ENCODE peak calls at places on chromosomes 13 and 19, in five cellular contexts. J, X, B, W and Y are unnamed samples.

GRCh38 chr19:11155373-11156120 is at the start of gene SPC24:
- DNase-seq in X (peak; percentile 98), W (peak; percentile 97), J (peak; percentile 98), B (peak; percentile 96), Y (peak; percentile 97)

GRCh38 chr19:29664753-29665214 is 477 bp upstream of the PLEKHF1 start:
- DNase-seq in X (no peak), W (no peak), B (no peak), J (no peak), Y (no peak)

GRCh38 chr13:45607931-45608330 is 7.6 kb downstream of the ERICH6B start:
- DNase-seq in J (no peak), X (no peak), W (no peak), B (no peak), Y (no peak)

GRCh38 chr19:38741670-38742069 is 2.6 kb downstream of the CAPN12 start:
- DNase-seq in J (no peak), W (no peak), X (no peak), B (no peak), Y (no peak)

GRCh38 chr19:29098863-29099481 is 114.0 kb downstream of the UQCRFS1 start:
- DNase-seq in J (no peak), W (no peak), X (peak; percentile 83), B (peak; percentile 48), Y (no peak)

GRCh38 chr13:30880756-30881155 is 25.3 kb upstream of the MEDAG start:
- DNase-seq in W (no peak), B (no peak), J (no peak), X (peak; percentile 71), Y (no peak)

GRCh38 chr13:67186985-67187569 is 43.1 kb downstream of the PCDH9 start:
- DNase-seq in X (no peak), W (no peak), B (no peak), J (no peak), Y (no peak)

GRCh38 chr13:113862191-113862765 is 1.6 kb downstream of the GAS6 start:
- DNase-seq in X (no peak), B (no peak), W (no peak), J (peak; percentile 29), Y (peak; percentile 48)

GRCh38 chr19:3404324-3405260 is 38.2 kb downstream of the NFIC start:
- DNase-seq in X (peak; percentile 82), B (peak; percentile 73), W (no peak), J (no peak), Y (no peak)

GRCh38 chr19:55031178-55031577 is 6.9 kb downstream of the GP6 start:
- DNase-seq in X (no peak), B (no peak), W (no peak), J (no peak), Y (no peak)

GRCh38 chr19:56110515-56111448 is 10.3 kb downstream of the ZNF787 start:
- DNase-seq in X (no peak), J (no peak), B (no peak), W (no peak), Y (no peak)

GRCh38 chr13:98307392-98307743 is 130.3 kb upstream of the RNF113B start:
- DNase-seq in J (no peak), W (no peak), B (no peak), X (no peak), Y (no peak)

GRCh38 chr13:72565893-72566292 is 161.5 kb downstream of the MZT1 start:
- DNase-seq in J (no peak), X (no peak), W (no peak), B (no peak), Y (no peak)

GRCh38 chr13:42814868-42815267 is 33.5 kb downstream of the FAM216B start:
- DNase-seq in B (no peak), J (no peak), X (peak; percentile 89), W (no peak), Y (no peak)

GRCh38 chr19:49081273-49081672 is 4.0 kb upstream of the SNRNP70 start:
- DNase-seq in J (no peak), W (no peak), X (no peak), B (no peak), Y (no peak)

GRCh38 chr13:113489549-113490495 is 689 bp downstream of the DCUN1D2 start:
- DNase-seq in X (no peak), W (peak; percentile 42), B (no peak), J (no peak), Y (no peak)

GRCh38 chr13:113646921-113647340 is 11.1 kb downstream of the ATP4B start:
- DNase-seq in J (no peak), X (no peak), B (no peak), W (no peak), Y (no peak)

GRCh38 chr13:43697323-43697722 is 89.4 kb downstream of the ENOX1 start:
- DNase-seq in J (no peak), W (no peak), B (no peak), X (no peak), Y (no peak)

GRCh38 chr13:46593403-46593802 is 40.4 kb downstream of the LRCH1 start:
- DNase-seq in W (peak; percentile 67), B (no peak), X (no peak), J (no peak), Y (no peak)

GRCh38 chr13:100512422-100512821 is 76.2 kb downstream of the GGACT start:
- DNase-seq in J (no peak), W (no peak), B (no peak), X (no peak), Y (no peak)

GRCh38 chr13:48797127-48797526 is 143.4 kb downstream of the CYSLTR2 start:
- DNase-seq in W (no peak), B (no peak), X (no peak), J (no peak), Y (no peak)

GRCh38 chr19:49528211-49528771 is 488 bp downstream of the RCN3 start:
- DNase-seq in B (no peak), W (no peak), X (no peak), J (no peak), Y (no peak)

GRCh38 chr13:40565282-40566148 is 100.9 kb downstream of the FOXO1 start:
- DNase-seq in B (no peak), X (no peak), W (no peak), J (no peak), Y (no peak)

GRCh38 chr19:55171440-55171839 is 5.0 kb upstream of the DNAAF3 start:
- DNase-seq in J (no peak), X (no peak), W (no peak), B (no peak), Y (no peak)

GRCh38 chr19:16496613-16496983 is 404 bp downstream of the C19orf44 start:
- DNase-seq in J (no peak), X (no peak), B (no peak), W (no peak), Y (no peak)

GRCh38 chr19:6173190-6173589 is 37.7 kb downstream of the ACSBG2 start:
- DNase-seq in B (no peak), X (no peak), W (no peak), J (no peak), Y (no peak)